ENCODE peak calls at places on chromosomes 13 and 19, in six cellular contexts. A, C, U, W, S and R are unnamed samples.
A peak's percentile ranks its signal among the peaks of the same experiment; 100 is the strongest.

GRCh38 chr13:21121616-21122015 is 54.7 kb downstream of the SKA3 start:
- DNase-seq in W (no peak), A (no peak), C (no peak), S (no peak), U (no peak), R (no peak)

GRCh38 chr13:102799544-102800144 is 725 bp downstream of the BIVM start:
- DNase-seq in W (peak; percentile 37), U (peak; percentile 25), C (no peak), A (peak; percentile 30), S (peak; percentile 48), R (peak; percentile 58)

GRCh38 chr13:76210262-76210661 is 574.1 kb downstream of the LMO7 start:
- DNase-seq in U (peak; percentile 40), C (peak; percentile 72), S (no peak), W (no peak), A (peak; percentile 13), R (no peak)

GRCh38 chr19:15399635-15400034 is 19.2 kb downstream of the AKAP8L start:
- DNase-seq in A (no peak), C (no peak), S (no peak), U (no peak), W (no peak), R (no peak)

GRCh38 chr13:29684441-29684840 is 89.0 kb upstream of the SLC7A1 start:
- DNase-seq in S (no peak), C (peak; percentile 77), W (no peak), U (peak; percentile 59), A (no peak), R (no peak)

GRCh38 chr13:29578300-29579048 is 17.0 kb downstream of the SLC7A1 start:
- DNase-seq in A (no peak), C (no peak), W (no peak), S (no peak), U (no peak), R (no peak)

GRCh38 chr19:13069415-13070369 is 33.0 kb downstream of the LYL1 start:
- DNase-seq in U (no peak), S (no peak), A (no peak), C (no peak), W (no peak), R (no peak)

GRCh38 chr13:73090116-73090811 is 31.5 kb downstream of the KLF5 start:
- DNase-seq in S (peak; percentile 43), A (peak; percentile 65), U (peak; percentile 80), C (peak; percentile 98), W (no peak), R (no peak)

DNA sequence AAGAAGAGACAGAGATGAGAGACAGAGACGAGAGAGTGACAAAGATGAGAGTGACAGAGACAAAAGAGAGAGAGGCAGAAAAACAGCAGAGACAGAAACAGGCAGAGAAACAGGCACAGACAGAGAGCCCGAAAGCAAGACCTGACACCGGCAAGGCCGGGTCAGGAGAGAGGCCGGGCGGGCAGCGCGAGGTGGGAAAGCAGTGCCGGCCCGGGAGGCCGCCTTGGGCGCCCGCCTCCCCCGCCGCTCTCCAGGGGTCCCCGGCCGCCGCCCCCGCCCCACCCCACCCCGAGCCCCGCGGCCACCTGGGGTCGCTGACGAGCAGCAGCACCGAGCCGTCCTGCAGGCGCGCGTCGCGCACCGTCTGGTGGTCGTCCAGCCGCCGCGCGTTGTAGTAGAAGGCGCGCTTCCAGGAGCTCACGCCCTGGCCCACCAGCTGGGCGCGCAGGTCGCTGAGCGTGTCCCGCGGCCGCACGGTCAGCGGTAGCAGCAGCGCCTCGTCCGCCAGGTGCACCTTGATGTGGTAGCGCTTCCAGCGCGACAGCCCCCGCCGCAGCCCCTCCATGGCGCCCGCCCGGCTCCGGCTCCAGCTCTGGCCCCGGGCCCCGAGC is at the start of gene TINCR:
- DNase-seq in C (no peak), S (peak; percentile 54), W (no peak), U (no peak), A (no peak), R (peak; percentile 70)
- TF ChIP-seq CTCF in C (peak; percentile 33), S (peak; percentile 20), W (no peak), U (no peak), A (no peak), R (peak; percentile 26)

GRCh38 chr13:109740121-109740520 is 46.3 kb downstream of the IRS2 start:
- DNase-seq in C (no peak), U (no peak), W (no peak), A (no peak), S (no peak), R (no peak)

GRCh38 chr13:109735567-109735966 is 50.8 kb downstream of the IRS2 start:
- DNase-seq in W (no peak), S (no peak), C (no peak), A (no peak), U (no peak), R (no peak)

GRCh38 chr13:109738298-109738746 is 48.1 kb downstream of the IRS2 start:
- DNase-seq in A (no peak), C (peak; percentile 72), S (no peak), W (no peak), U (no peak), R (no peak)

GRCh38 chr13:109737046-109737573 is 49.3 kb downstream of the IRS2 start:
- DNase-seq in U (no peak), S (no peak), C (no peak), A (no peak), W (no peak), R (no peak)

GRCh38 chr13:109737606-109738005 is 48.8 kb downstream of the IRS2 start:
- DNase-seq in S (no peak), U (peak; percentile 72), A (peak; percentile 34), W (no peak), C (peak; percentile 76), R (no peak)
- TF ChIP-seq CTCF in S (no peak), U (no peak), A (no peak), W (no peak), C (no peak), R (no peak)

DNA sequence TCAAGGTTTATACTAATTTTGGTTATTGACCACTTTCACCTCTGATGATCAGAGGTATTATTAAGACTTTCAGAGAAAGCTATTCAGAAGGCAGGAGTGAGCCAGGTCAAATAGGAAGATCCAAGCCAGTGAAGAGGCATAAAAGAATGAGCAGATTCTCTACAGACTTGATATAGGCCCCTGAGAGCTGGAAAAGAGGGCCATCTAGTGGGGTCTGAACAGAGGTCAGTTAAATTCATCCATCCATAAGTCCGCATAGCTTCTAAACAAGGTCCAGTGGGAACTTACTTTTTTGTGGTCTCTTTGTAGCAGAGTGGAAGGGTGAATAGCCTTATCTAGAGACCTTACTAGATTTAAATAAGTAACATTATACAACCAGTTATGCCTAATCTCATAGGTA is 126.6 kb upstream of the UFM1 start:
- DNase-seq in S (peak; percentile 8), W (no peak), U (peak; percentile 30), C (peak; percentile 26), A (peak; percentile 29), R (peak; percentile 5)
- TF ChIP-seq CTCF in S (peak; percentile 30), W (peak; percentile 15), U (peak; percentile 20), C (peak; percentile 5), A (peak; percentile 23), R (peak; percentile 39)

GRCh38 chr19:8986296-8986695 is 23.9 kb downstream of the MUC16 start:
- DNase-seq in W (no peak), A (no peak), S (no peak), U (no peak), C (no peak), R (no peak)

DNA sequence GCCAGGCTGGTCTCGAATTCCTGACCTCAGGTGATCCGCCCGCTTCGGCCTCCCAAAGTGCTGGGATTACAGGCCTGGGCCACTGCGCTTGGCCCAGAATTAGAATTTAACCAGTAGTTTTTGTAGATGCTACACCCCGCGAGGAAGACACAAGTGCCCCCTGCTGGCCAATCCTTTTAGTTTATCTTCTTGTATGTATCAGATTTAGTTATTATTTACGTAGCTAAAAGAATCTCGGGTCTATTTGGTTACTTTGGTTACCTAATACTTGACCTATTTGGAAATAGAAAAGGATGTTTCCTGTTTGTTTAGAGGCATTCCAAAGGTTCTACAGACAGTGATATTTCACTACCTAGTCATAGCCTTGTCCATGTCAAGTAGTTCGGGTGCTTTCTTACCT is 22.0 kb downstream of the MUC16 start:
- DNase-seq in S (peak; percentile 19), A (no peak), C (no peak), W (no peak), U (no peak), R (no peak)
- TF ChIP-seq CTCF in S (no peak), A (no peak), C (no peak), W (no peak), U (no peak), R (no peak)

GRCh38 chr19:33398361-33399060 is 25.0 kb downstream of the CEBPG start:
- DNase-seq in S (no peak), U (no peak), A (no peak), W (no peak), C (no peak), R (no peak)

GRCh38 chr19:33396701-33397535 is 23.4 kb downstream of the CEBPG start:
- DNase-seq in S (peak; percentile 11), A (no peak), C (no peak), W (no peak), U (no peak), R (peak; percentile 58)

GRCh38 chr19:33395561-33396550 is 22.3 kb downstream of the CEBPG start:
- DNase-seq in C (no peak), S (peak; percentile 7), W (no peak), U (peak; percentile 49), A (peak; percentile 46), R (no peak)

GRCh38 chr19:33399081-33399744 is 25.7 kb downstream of the CEBPG start:
- DNase-seq in W (no peak), C (no peak), S (peak; percentile 6), U (no peak), A (no peak), R (no peak)

GRCh38 chr19:33397536-33398360 is 24.2 kb downstream of the CEBPG start:
- DNase-seq in C (no peak), U (no peak), W (no peak), A (no peak), S (peak; percentile 59), R (peak; percentile 56)
- TF ChIP-seq CTCF in C (no peak), U (no peak), W (no peak), A (peak; percentile 31), S (peak; percentile 60), R (peak; percentile 51)